ENCODE peak calls at places on chromosomes 5 and 9, in four cellular contexts. R, Z, D and V are unnamed samples.

GRCh38 chr5:18792145-18792544 is 1157.9 kb downstream of the TAF11L14 start:
- DNase-seq in D (no peak), Z (no peak), R (no peak), V (no peak)

GRCh38 chr9:108168451-108168850 is 678.9 kb upstream of the KLF4 start:
- DNase-seq in R (no peak), Z (no peak), D (no peak), V (no peak)

GRCh38 chr5:150469718-150470470 is 20.4 kb upstream of the RPS14 start:
- DNase-seq in Z (no peak), R (no peak), D (no peak), V (peak; percentile 57)

GRCh38 chr9:128882677-128883590 is 1.0 kb downstream of the LRRC8A start:
- DNase-seq in Z (no peak), R (no peak), D (no peak), V (no peak)

GRCh38 chr9:88005146-88005750 is 30.9 kb upstream of the CDK20 start:
- DNase-seq in D (no peak), Z (no peak), R (no peak), V (no peak)

GRCh38 chr5:38809388-38810359 is 36.1 kb upstream of the OSMR start:
- DNase-seq in Z (no peak), R (peak; percentile 84), D (peak; percentile 75), V (peak; percentile 76)

GRCh38 chr5:598564-598890 is 13.6 kb upstream of the CEP72 start:
- DNase-seq in Z (no peak), R (no peak), D (no peak), V (no peak)

GRCh38 chr9:104506565-104506964 is 2.5 kb downstream of the OR13F1 start:
- DNase-seq in D (no peak), Z (no peak), R (no peak), V (no peak)

GRCh38 chr9:78543353-78543752 is 246.4 kb downstream of the PSAT1 start:
- DNase-seq in D (no peak), R (no peak), Z (no peak), V (no peak)

GRCh38 chr5:160919610-160920009 is 67.6 kb upstream of the ATP10B start:
- DNase-seq in D (no peak), R (no peak), Z (no peak), V (no peak)

GRCh38 chr5:157076558-157076957 is 17.6 kb upstream of the HAVCR1 start:
- DNase-seq in D (no peak), Z (no peak), R (no peak), V (no peak)

GRCh38 chr5:86152988-86153560 is 464.7 kb upstream of the COX7C start:
- DNase-seq in D (no peak), Z (no peak), R (no peak), V (no peak)

GRCh38 chr9:79184821-79185220 is 386.9 kb upstream of the TLE4 start:
- DNase-seq in D (no peak), Z (no peak), R (no peak), V (no peak)

GRCh38 chr9:130432362-130432761 is 12.4 kb upstream of the ASS1 start:
- DNase-seq in D (no peak), R (no peak), Z (no peak), V (no peak)
- TF ChIP-seq JUND in D (no peak), R (no peak), Z (no peak), V (no peak)

GRCh38 chr9:84711936-84712335 is 42.4 kb downstream of the NTRK2 start:
- DNase-seq in Z (no peak), D (no peak), R (no peak), V (no peak)
- TF ChIP-seq JUND in Z (no peak), D (no peak), R (no peak), V (no peak)

GRCh38 chr5:100270323-100270771 is 264.8 kb upstream of the FAM174A start:
- DNase-seq in D (no peak), R (no peak), Z (no peak), V (no peak)

GRCh38 chr5:100273846-100274580 is 261.2 kb upstream of the FAM174A start:
- DNase-seq in R (no peak), Z (no peak), D (no peak), V (no peak)
- TF ChIP-seq JUND in R (no peak), Z (no peak), D (no peak), V (no peak)

DNA sequence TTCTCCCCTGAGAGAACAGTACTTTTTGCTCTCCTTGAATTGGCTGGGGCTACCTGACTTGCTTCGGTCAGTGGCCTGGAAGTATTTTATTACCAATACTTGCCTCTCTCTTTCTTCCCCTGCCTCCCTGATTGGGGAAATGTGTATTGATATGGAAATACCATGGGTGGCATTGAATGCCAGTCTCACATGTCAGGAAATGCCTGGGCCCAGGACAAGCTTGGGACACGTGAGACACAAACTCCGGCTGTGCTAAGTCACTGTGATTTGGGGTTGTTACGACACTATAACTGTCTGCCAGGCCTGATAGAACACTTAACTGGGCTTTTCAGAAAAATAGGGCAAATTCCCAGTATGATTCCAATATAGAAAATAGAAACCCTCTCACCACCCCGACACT is 238.3 kb downstream of the GADD45G start:
- DNase-seq in D (no peak), Z (no peak), R (no peak), V (no peak)
- TF ChIP-seq JUND in D (no peak), Z (no peak), R (no peak), V (no peak)

GRCh38 chr5:143401253-143401845 is 2.1 kb downstream of the NR3C1 start:
- DNase-seq in D (no peak), R (no peak), Z (no peak), V (no peak)
- TF ChIP-seq JUND in D (no peak), R (no peak), Z (no peak), V (no peak)